ENCODE peak calls at places on chromosomes 16 and 17, in six cellular contexts. One of them, this sample, is unnamed.

GRCh38 chr17:78376161-78376560 is 2.3 kb upstream of the PGS1 start:
- DNase-seq in mesendoderm: no peak
- DNase-seq in IMR-90: no peak
- DNase-seq in trophoblast cell: no peak
- DNase-seq in neuronal stem cell: no peak
- DNase-seq in H9: no peak
- DNase-seq in this sample: no peak

GRCh38 chr17:36705651-36706436 is 104.5 kb downstream of the MRM1 start:
- DNase-seq in mesendoderm: peak; percentile 72
- DNase-seq in IMR-90: peak; percentile 4
- DNase-seq in trophoblast cell: peak; percentile 18
- DNase-seq in neuronal stem cell: no peak
- DNase-seq in H9: peak; percentile 80
- DNase-seq in this sample: peak; percentile 18

GRCh38 chr17:12959441-12959840 is 58.4 kb downstream of the ELAC2 start:
- DNase-seq in mesendoderm: no peak
- DNase-seq in IMR-90: peak; percentile 69
- DNase-seq in trophoblast cell: peak; percentile 37
- DNase-seq in neuronal stem cell: no peak
- DNase-seq in H9: no peak
- DNase-seq in this sample: no peak

GRCh38 chr17:42270175-42270545 is 6.0 kb downstream of the STAT5B start:
- DNase-seq in mesendoderm: no peak
- DNase-seq in IMR-90: no peak
- DNase-seq in trophoblast cell: no peak
- DNase-seq in neuronal stem cell: no peak
- DNase-seq in H9: no peak
- DNase-seq in this sample: peak; percentile 70

GRCh38 chr16:73202176-73202729 is 154.3 kb upstream of the ZFHX3 start:
- DNase-seq in mesendoderm: no peak
- DNase-seq in IMR-90: peak; percentile 97
- DNase-seq in trophoblast cell: no peak
- DNase-seq in neuronal stem cell: no peak
- DNase-seq in H9: no peak
- DNase-seq in this sample: no peak

GRCh38 chr17:77058016-77058415 is 82.8 kb upstream of the SEC14L1 start:
- DNase-seq in mesendoderm: no peak
- DNase-seq in IMR-90: no peak
- DNase-seq in trophoblast cell: no peak
- DNase-seq in neuronal stem cell: no peak
- DNase-seq in H9: no peak
- DNase-seq in this sample: no peak

GRCh38 chr17:82825540-82826124 is 14.2 kb downstream of the ZNF750 start:
- DNase-seq in mesendoderm: no peak
- DNase-seq in IMR-90: no peak
- DNase-seq in trophoblast cell: no peak
- DNase-seq in neuronal stem cell: no peak
- DNase-seq in H9: no peak
- DNase-seq in this sample: no peak

GRCh38 chr17:55931448-55931847 is 180.6 kb downstream of the PCTP start:
- DNase-seq in mesendoderm: no peak
- DNase-seq in IMR-90: no peak
- DNase-seq in trophoblast cell: no peak
- DNase-seq in neuronal stem cell: no peak
- DNase-seq in H9: no peak
- DNase-seq in this sample: no peak

GRCh38 chr16:68275611-68276191 is 11.4 kb downstream of the SLC7A6 start:
- DNase-seq in mesendoderm: no peak
- DNase-seq in IMR-90: no peak
- DNase-seq in trophoblast cell: no peak
- DNase-seq in neuronal stem cell: no peak
- DNase-seq in H9: no peak
- DNase-seq in this sample: no peak

GRCh38 chr17:77778636-77779524 is 179.6 kb upstream of the TNRC6C start:
- DNase-seq in mesendoderm: no peak
- DNase-seq in IMR-90: no peak
- DNase-seq in trophoblast cell: no peak
- DNase-seq in neuronal stem cell: no peak
- DNase-seq in H9: no peak
- DNase-seq in this sample: no peak

GRCh38 chr17:7107012-7107754 is 7.4 kb downstream of the ASGR2 start:
- DNase-seq in mesendoderm: no peak
- DNase-seq in IMR-90: no peak
- DNase-seq in trophoblast cell: no peak
- DNase-seq in neuronal stem cell: no peak
- DNase-seq in H9: no peak
- DNase-seq in this sample: no peak

GRCh38 chr16:88993006-88993787 is 16.2 kb upstream of the CBFA2T3 start:
- DNase-seq in mesendoderm: peak; percentile 10
- DNase-seq in IMR-90: no peak
- DNase-seq in trophoblast cell: no peak
- DNase-seq in neuronal stem cell: no peak
- DNase-seq in H9: peak; percentile 52
- DNase-seq in this sample: no peak

GRCh38 chr17:7705269-7706255 is 560 bp downstream of the EFNB3 start:
- DNase-seq in mesendoderm: no peak
- DNase-seq in IMR-90: no peak
- DNase-seq in trophoblast cell: no peak
- DNase-seq in neuronal stem cell: no peak
- DNase-seq in H9: peak; percentile 69
- DNase-seq in this sample: no peak

GRCh38 chr17:59844884-59845594 is 47.7 kb downstream of the TUBD1 start:
- DNase-seq in mesendoderm: no peak
- DNase-seq in IMR-90: peak; percentile 70
- DNase-seq in trophoblast cell: no peak
- DNase-seq in neuronal stem cell: no peak
- DNase-seq in H9: no peak
- DNase-seq in this sample: peak; percentile 68

GRCh38 chr17:77461277-77462057 is 320.7 kb downstream of the SEC14L1 start:
- DNase-seq in mesendoderm: no peak
- DNase-seq in IMR-90: no peak
- DNase-seq in trophoblast cell: no peak
- DNase-seq in neuronal stem cell: no peak
- DNase-seq in H9: no peak
- DNase-seq in this sample: no peak

GRCh38 chr16:83247767-83248372 is 559.9 kb upstream of the HSBP1 start:
- DNase-seq in mesendoderm: no peak
- DNase-seq in IMR-90: no peak
- DNase-seq in trophoblast cell: no peak
- DNase-seq in neuronal stem cell: no peak
- DNase-seq in H9: no peak
- DNase-seq in this sample: no peak

GRCh38 chr17:76207670-76208069 is 32.6 kb downstream of the RNF157 start:
- DNase-seq in mesendoderm: no peak
- DNase-seq in IMR-90: no peak
- DNase-seq in trophoblast cell: no peak
- DNase-seq in neuronal stem cell: no peak
- DNase-seq in H9: no peak
- DNase-seq in this sample: no peak

GRCh38 chr16:5323284-5323683 is 225.7 kb upstream of the EEF2KMT start:
- DNase-seq in mesendoderm: peak; percentile 85
- DNase-seq in IMR-90: no peak
- DNase-seq in trophoblast cell: no peak
- DNase-seq in neuronal stem cell: peak; percentile 24
- DNase-seq in H9: peak; percentile 65
- DNase-seq in this sample: no peak

GRCh38 chr16:81158964-81159363 is 62.8 kb upstream of the GCSH start:
- DNase-seq in mesendoderm: no peak
- DNase-seq in IMR-90: no peak
- DNase-seq in trophoblast cell: no peak
- DNase-seq in neuronal stem cell: no peak
- DNase-seq in H9: no peak
- DNase-seq in this sample: no peak

GRCh38 chr17:4560837-4561241 is 462 bp upstream of the GGT6 start:
- DNase-seq in mesendoderm: peak; percentile 35
- DNase-seq in IMR-90: no peak
- DNase-seq in trophoblast cell: no peak
- DNase-seq in neuronal stem cell: no peak
- DNase-seq in H9: peak; percentile 74
- DNase-seq in this sample: no peak

GRCh38 chr17:49694847-49695697 is 12.7 kb downstream of the SLC35B1 start:
- DNase-seq in mesendoderm: no peak
- DNase-seq in IMR-90: no peak
- DNase-seq in trophoblast cell: no peak
- DNase-seq in neuronal stem cell: peak; percentile 57
- DNase-seq in H9: peak; percentile 62
- DNase-seq in this sample: peak; percentile 35

GRCh38 chr16:75073551-75074414 is 42.8 kb downstream of the LDHD start:
- DNase-seq in mesendoderm: no peak
- DNase-seq in IMR-90: no peak
- DNase-seq in trophoblast cell: no peak
- DNase-seq in neuronal stem cell: no peak
- DNase-seq in H9: no peak
- DNase-seq in this sample: no peak

GRCh38 chr16:69829338-69829737 is 67.2 kb downstream of the WWP2 start:
- DNase-seq in mesendoderm: no peak
- DNase-seq in IMR-90: no peak
- DNase-seq in trophoblast cell: no peak
- DNase-seq in neuronal stem cell: no peak
- DNase-seq in H9: no peak
- DNase-seq in this sample: no peak

GRCh38 chr17:50908860-50909764 is 43.0 kb upstream of the TOB1 start:
- DNase-seq in mesendoderm: peak; percentile 69
- DNase-seq in IMR-90: no peak
- DNase-seq in trophoblast cell: no peak
- DNase-seq in neuronal stem cell: no peak
- DNase-seq in H9: peak; percentile 84
- DNase-seq in this sample: no peak

GRCh38 chr17:63946440-63947363 is 14.6 kb upstream of the CD79B start:
- DNase-seq in mesendoderm: peak; percentile 47
- DNase-seq in IMR-90: peak; percentile 13
- DNase-seq in trophoblast cell: no peak
- DNase-seq in neuronal stem cell: peak; percentile 44
- DNase-seq in H9: peak; percentile 74
- DNase-seq in this sample: peak; percentile 37

GRCh38 chr16:11497329-11497805 is 89.4 kb downstream of the LITAF start:
- DNase-seq in mesendoderm: peak; percentile 65
- DNase-seq in IMR-90: peak; percentile 56
- DNase-seq in trophoblast cell: peak; percentile 8
- DNase-seq in neuronal stem cell: no peak
- DNase-seq in H9: peak; percentile 75
- DNase-seq in this sample: peak; percentile 69

GRCh38 chr16:86931410-86931941 is 353.1 kb downstream of the FOXL1 start:
- DNase-seq in mesendoderm: peak; percentile 48
- DNase-seq in IMR-90: peak; percentile 89
- DNase-seq in trophoblast cell: no peak
- DNase-seq in neuronal stem cell: no peak
- DNase-seq in H9: no peak
- DNase-seq in this sample: peak; percentile 79

GRCh38 chr17:29617481-29618271 is 5.0 kb downstream of the CORO6 start:
- DNase-seq in mesendoderm: peak; percentile 89
- DNase-seq in IMR-90: peak; percentile 49
- DNase-seq in trophoblast cell: peak; percentile 78
- DNase-seq in neuronal stem cell: no peak
- DNase-seq in H9: peak; percentile 91
- DNase-seq in this sample: peak; percentile 71

GRCh38 chr17:71801301-71801700 is 319.5 kb upstream of the SOX9 start:
- DNase-seq in mesendoderm: no peak
- DNase-seq in IMR-90: no peak
- DNase-seq in trophoblast cell: no peak
- DNase-seq in neuronal stem cell: no peak
- DNase-seq in H9: no peak
- DNase-seq in this sample: no peak

GRCh38 chr16:5560084-5560483 is 462.5 kb upstream of the EEF2KMT start:
- DNase-seq in mesendoderm: peak; percentile 48
- DNase-seq in IMR-90: no peak
- DNase-seq in trophoblast cell: no peak
- DNase-seq in neuronal stem cell: no peak
- DNase-seq in H9: no peak
- DNase-seq in this sample: no peak

GRCh38 chr17:1110844-1111598 is 68.8 kb downstream of the ABR start:
- DNase-seq in mesendoderm: peak; percentile 84
- DNase-seq in IMR-90: peak; percentile 91
- DNase-seq in trophoblast cell: peak; percentile 50
- DNase-seq in neuronal stem cell: no peak
- DNase-seq in H9: peak; percentile 71
- DNase-seq in this sample: peak; percentile 98

DNA sequence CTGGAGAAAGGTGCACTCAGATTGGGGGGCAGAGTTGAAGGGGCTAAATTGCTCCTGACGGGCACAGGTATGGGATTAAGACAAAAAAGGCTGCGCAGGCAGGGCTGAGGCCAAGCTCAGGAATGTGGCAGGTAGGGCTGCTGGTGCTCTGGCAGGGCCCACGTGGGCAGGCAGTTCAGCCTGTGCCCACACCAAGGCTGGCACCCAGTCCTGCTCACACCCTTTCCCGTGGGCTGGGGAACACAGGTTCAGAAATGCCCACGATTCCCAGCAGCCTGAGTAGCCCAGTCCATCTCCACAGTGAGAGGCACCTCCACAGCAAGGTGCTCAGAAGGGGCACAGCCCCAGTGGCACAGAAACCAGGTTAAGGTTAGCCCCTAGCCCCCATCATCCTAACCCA is 4.4 kb downstream of the HDAC5 start:
- DNase-seq in mesendoderm: no peak
- DNase-seq in IMR-90: no peak
- DNase-seq in trophoblast cell: no peak
- DNase-seq in neuronal stem cell: no peak
- DNase-seq in H9: no peak
- DNase-seq in this sample: no peak
- H4K8ac ChIP-seq in mesendoderm: no peak overlapping the region
- H4K8ac ChIP-seq in IMR-90: no peak overlapping the region
- H4K8ac ChIP-seq in trophoblast cell: no peak overlapping the region
- H4K8ac ChIP-seq in neuronal stem cell: no peak overlapping the region
- H4K8ac ChIP-seq in H9: no peak overlapping the region
- H4K8ac ChIP-seq in this sample: no peak overlapping the region

GRCh38 chr16:30565526-30565925 is 6.0 kb downstream of the ZNF688 start:
- DNase-seq in mesendoderm: no peak
- DNase-seq in IMR-90: no peak
- DNase-seq in trophoblast cell: no peak
- DNase-seq in neuronal stem cell: no peak
- DNase-seq in H9: no peak
- DNase-seq in this sample: no peak
- H3K18ac ChIP-seq in mesendoderm: no peak overlapping the region
- H3K18ac ChIP-seq in IMR-90: no peak overlapping the region
- H3K18ac ChIP-seq in trophoblast cell: no peak overlapping the region
- H3K18ac ChIP-seq in neuronal stem cell: no peak overlapping the region
- H3K18ac ChIP-seq in H9: no peak overlapping the region
- H3K18ac ChIP-seq in this sample: no peak overlapping the region

DNA sequence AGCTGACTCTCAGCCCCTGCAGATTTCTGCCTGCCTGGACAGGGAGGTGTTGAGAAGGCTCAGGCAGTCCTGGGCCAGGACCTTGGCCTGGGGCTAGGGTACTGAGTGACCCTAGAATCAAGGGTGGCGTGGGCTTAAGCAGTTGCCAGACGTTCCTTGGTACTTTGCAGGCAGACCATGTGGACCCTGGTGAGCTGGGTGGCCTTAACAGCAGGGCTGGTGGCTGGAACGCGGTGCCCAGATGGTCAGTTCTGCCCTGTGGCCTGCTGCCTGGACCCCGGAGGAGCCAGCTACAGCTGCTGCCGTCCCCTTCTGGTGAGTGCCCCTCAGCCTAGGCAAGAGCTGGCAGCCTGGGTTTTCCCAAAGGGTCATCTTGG is 3.9 kb downstream of the GRN start:
- DNase-seq in mesendoderm: no peak
- DNase-seq in IMR-90: no peak
- DNase-seq in trophoblast cell: no peak
- DNase-seq in neuronal stem cell: no peak
- DNase-seq in H9: no peak
- DNase-seq in this sample: no peak
- H2BK5ac ChIP-seq in mesendoderm: no peak overlapping the region
- H2BK5ac ChIP-seq in IMR-90: no peak overlapping the region
- H2BK5ac ChIP-seq in trophoblast cell: no peak overlapping the region
- H2BK5ac ChIP-seq in neuronal stem cell: peak overlapping the region; percentile 47
- H2BK5ac ChIP-seq in H9: no peak overlapping the region
- H2BK5ac ChIP-seq in this sample: no peak overlapping the region

GRCh38 chr17:39667262-39668140 is 752 bp upstream of the PNMT start:
- DNase-seq in mesendoderm: no peak
- DNase-seq in IMR-90: no peak
- DNase-seq in trophoblast cell: no peak
- DNase-seq in neuronal stem cell: no peak
- DNase-seq in H9: no peak
- DNase-seq in this sample: no peak
- H4K8ac ChIP-seq in mesendoderm: no peak overlapping the region
- H4K8ac ChIP-seq in IMR-90: no peak overlapping the region
- H4K8ac ChIP-seq in trophoblast cell: no peak overlapping the region
- H4K8ac ChIP-seq in neuronal stem cell: peak overlapping the region; percentile 43
- H4K8ac ChIP-seq in H9: no peak overlapping the region
- H4K8ac ChIP-seq in this sample: peak overlapping the region; percentile 81